ENCODE peak calls at places on chromosomes 3 and 15, in four cellular contexts. O is adrenal gland, E is fibroblast of villous mesenchyme, M is fibroblast of pulmonary artery. U is an unnamed sample.

GRCh38 chr15:85760531-85761371 is 34.0 kb downstream of the KLHL25 start:
- DNase-seq in O (peak), E (no peak), M (no peak), U (no peak)

GRCh38 chr3:124413989-124414598 is 316.2 kb upstream of the UMPS start:
- DNase-seq in O (peak), E (no peak), M (no peak), U (no peak)

GRCh38 chr3:123724306-123724705 is 139.5 kb upstream of the HACD2 start:
- DNase-seq in O (no peak), E (peak), M (peak), U (no peak)

GRCh38 chr3:47910777-47911440 is 105.3 kb downstream of the MAP4 start:
- DNase-seq in O (peak), E (peak), M (peak), U (peak)

GRCh38 chr3:159669024-159669476 is 319.6 kb upstream of the IL12A start:
- DNase-seq in O (no peak), E (peak), M (peak), U (no peak)

GRCh38 chr3:183488343-183488742 is 59.9 kb upstream of the MCF2L2 start:
- DNase-seq in O (no peak), E (no peak), M (no peak), U (no peak)

GRCh38 chr3:76039431-76039830 is 254.1 kb upstream of the ZNF717 start:
- DNase-seq in O (no peak), E (no peak), M (no peak), U (no peak)

GRCh38 chr3:60079076-60079475 is 1029.3 kb upstream of the CFAP20DC start:
- DNase-seq in O (no peak), E (no peak), M (no peak), U (no peak)

GRCh38 chr3:18657858-18658820 is 233.0 kb upstream of the SATB1 start:
- DNase-seq in O (no peak), E (no peak), M (no peak), U (no peak)

GRCh38 chr3:196796317-196796716 is 56.7 kb downstream of the PAK2 start:
- DNase-seq in O (no peak), E (no peak), M (no peak), U (no peak)

GRCh38 chr3:60229502-60229901 is 1021.8 kb downstream of the FHIT start:
- DNase-seq in O (no peak), E (no peak), M (no peak), U (no peak)

GRCh38 chr3:14789640-14790285 is 29.0 kb upstream of the FGD5 start:
- DNase-seq in O (no peak), E (no peak), M (no peak), U (no peak)

GRCh38 chr3:14789221-14789620 is 29.5 kb upstream of the FGD5 start:
- DNase-seq in O (no peak), E (no peak), M (no peak), U (no peak)

GRCh38 chr3:14786369-14786768 is 32.4 kb upstream of the FGD5 start:
- DNase-seq in O (no peak), E (no peak), M (no peak), U (no peak)

GRCh38 chr3:14787630-14788029 is 31.1 kb upstream of the FGD5 start:
- DNase-seq in O (no peak), E (no peak), M (no peak), U (no peak)

DNA sequence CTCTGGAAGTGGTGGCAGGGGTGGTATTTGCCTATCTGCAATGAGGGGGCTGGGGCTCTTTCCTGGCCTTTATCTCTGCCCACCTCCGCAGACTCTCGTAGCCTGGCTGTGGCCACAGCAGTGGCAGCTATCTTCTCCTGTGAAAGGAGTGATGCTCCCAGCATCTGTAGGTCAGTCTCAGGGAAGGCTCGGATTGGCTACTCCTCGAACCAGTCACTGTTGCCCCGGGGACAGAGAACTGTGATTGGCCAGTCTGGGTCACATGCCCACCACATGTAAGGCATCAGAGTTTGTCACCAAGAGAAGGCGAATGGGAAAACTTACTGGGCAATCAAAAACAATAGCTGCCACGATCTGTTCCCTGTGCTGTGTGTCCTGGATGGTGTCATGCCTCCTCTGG is 30.1 kb upstream of the FGD5 start:
- DNase-seq in O (no peak), E (no peak), M (no peak), U (no peak)
- H3K4me3 ChIP-seq in O (no peak), E (no peak), M (no peak), U (no peak)

GRCh38 chr3:172464306-172464705 is 16.1 kb upstream of the GHSR start:
- DNase-seq in O (no peak), E (no peak), M (no peak), U (no peak)

GRCh38 chr3:172465281-172465680 is 17.0 kb upstream of the GHSR start:
- DNase-seq in O (no peak), E (no peak), M (no peak), U (no peak)

GRCh38 chr3:172466553-172467130 is 18.4 kb upstream of the GHSR start:
- DNase-seq in O (no peak), E (peak), M (peak), U (no peak)

GRCh38 chr3:172456404-172456803 is 8.1 kb upstream of the GHSR start:
- DNase-seq in O (no peak), E (no peak), M (no peak), U (no peak)

DNA sequence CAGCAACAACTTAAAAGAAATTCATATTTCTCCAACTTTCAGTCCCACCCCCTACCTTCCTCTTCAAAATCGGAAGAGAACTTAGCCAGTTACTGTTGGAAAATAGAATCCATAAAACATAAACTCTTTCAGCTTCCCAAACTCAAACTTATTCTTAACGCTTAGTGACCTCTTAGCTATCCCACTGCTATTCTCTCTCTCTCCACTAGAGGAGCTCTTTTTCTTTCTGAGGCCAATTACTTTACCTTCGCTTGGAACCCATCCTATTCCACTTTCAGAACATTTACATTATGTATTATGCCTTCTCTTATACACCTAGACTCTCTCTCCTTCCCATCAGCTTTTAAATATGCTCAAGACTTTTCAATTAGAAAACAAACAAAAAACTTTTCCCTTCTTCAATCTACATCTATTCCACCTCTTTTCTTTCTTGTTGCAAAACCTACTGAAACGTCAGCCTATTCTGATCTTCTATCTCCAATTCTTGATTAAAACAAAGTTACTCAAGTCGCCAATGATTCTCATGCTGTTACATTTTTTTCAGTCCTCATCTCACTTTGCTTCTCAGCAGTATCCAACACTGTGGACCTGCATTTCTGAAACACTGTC is 13.4 kb upstream of the GHSR start:
- DNase-seq in O (no peak), E (peak), M (peak), U (no peak)
- TF ChIP-seq CTCF in O (peak), E (peak), M (peak), U (peak)

DNA sequence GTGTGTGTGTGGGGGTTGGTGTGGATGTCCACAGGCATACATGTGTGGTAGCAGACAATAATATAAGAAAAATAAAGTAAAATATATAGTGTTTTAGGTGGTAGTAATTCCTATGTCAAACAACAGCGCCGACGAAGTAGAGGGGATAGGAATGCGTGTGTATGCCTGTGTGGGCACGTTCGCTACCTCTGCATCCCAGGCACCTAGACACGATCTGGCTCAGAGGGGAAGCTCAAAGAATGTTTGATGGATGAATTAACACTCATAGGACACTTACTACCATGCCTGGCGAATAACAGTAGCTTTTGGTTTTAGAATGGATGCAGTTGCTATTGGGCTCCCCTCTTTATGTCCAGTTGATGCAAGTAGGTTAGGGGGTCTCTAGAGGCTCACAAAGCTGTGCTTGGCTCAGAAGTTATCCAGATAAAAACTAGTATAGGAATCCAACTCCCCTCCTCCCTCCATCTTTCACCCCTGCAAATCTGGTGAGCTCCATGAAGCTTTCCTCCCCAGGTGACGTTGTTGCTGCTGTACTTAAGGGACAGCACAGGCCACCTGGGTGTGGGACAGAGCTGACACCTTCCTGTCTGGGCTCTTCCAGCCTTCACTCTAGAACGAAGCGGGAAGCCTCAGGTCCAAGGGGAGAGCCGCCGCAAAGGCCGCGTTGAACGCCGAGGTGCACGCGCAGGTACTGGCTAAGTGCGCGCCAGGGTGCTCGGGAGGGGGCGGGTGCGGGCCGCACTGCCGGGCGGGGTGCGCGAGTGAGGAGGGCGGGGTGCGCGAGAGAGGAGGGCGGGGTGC is 192.6 kb upstream of the LYSMD4 start:
- DNase-seq in O (peak), E (peak), M (peak), U (no peak)
- H3K4me3 ChIP-seq in O (no peak), E (peak), M (peak), U (peak)

DNA sequence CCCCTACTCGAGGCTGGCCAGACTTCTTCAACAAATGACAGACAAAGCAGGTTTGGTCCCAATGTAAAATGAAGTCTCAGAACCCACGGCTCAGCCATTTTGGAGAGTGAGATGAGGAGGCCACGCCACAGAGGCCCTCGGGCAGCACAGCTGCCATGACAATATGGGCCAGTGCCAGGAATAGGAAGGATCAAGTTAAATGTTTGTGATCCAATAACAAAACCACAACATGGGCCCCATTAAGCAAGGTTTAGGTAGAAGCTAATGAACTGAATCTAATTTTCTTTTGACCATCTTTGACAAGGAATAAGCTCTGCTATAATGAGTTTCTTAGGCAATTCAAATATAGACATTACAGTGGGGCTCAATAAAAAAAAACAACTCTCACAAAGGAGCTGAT is 52.6 kb downstream of the RFTN1 start:
- DNase-seq in O (no peak), E (no peak), M (no peak), U (no peak)
- TF ChIP-seq CTCF in O (no peak), E (no peak), M (no peak), U (no peak)

GRCh38 chr3:119663885-119664284 is 3.5 kb upstream of the POPDC2 start:
- DNase-seq in O (no peak), E (no peak), M (peak), U (no peak)
- H3K4me3 ChIP-seq in O (no peak), E (no peak), M (no peak), U (no peak)

GRCh38 chr15:60370804-60371700 is 26.7 kb downstream of the ANXA2 start:
- DNase-seq in O (peak), E (peak), M (peak), U (peak)
- TF ChIP-seq CTCF in O (no peak), E (no peak), M (no peak), U (no peak)

U was measured in AG04449.